ENCODE peak calls at places on chromosomes 2 and 18, in four cellular contexts. K is K562, T is GM12878, X is HL-60. Z is an unnamed sample.
A peak's percentile ranks its signal among the peaks of the same experiment; 100 is the strongest.

GRCh38 chr2:48943436-48943835 is 187.9 kb upstream of the LHCGR start:
- DNase-seq in T (no peak), X (no peak), K (no peak), Z (no peak)

GRCh38 chr2:9108210-9108967 is 98.2 kb upstream of the ASAP2 start:
- DNase-seq in K (no peak), T (no peak), X (no peak), Z (no peak)

GRCh38 chr2:166637051-166637450 is 143.0 kb upstream of the SCN7A start:
- DNase-seq in X (no peak), K (no peak), T (no peak), Z (no peak)

GRCh38 chr2:16396171-16396570 is 269.5 kb downstream of the CYRIA start:
- DNase-seq in K (no peak), T (no peak), X (no peak), Z (no peak)

GRCh38 chr2:234422895-234423505 is 73.9 kb downstream of the ARL4C start:
- DNase-seq in X (no peak), K (no peak), T (no peak), Z (no peak)

GRCh38 chr2:217220228-217221013 is 360.6 kb upstream of the TNP1 start:
- DNase-seq in T (no peak), K (no peak), X (peak; percentile 95), Z (no peak)

GRCh38 chr2:199760574-199760973 is 90.4 kb downstream of the FTCDNL1 start:
- DNase-seq in K (no peak), T (no peak), X (no peak), Z (no peak)

GRCh38 chr18:36929601-36930000 is 100.7 kb downstream of the KIAA1328 start:
- DNase-seq in K (no peak), T (no peak), X (no peak), Z (no peak)

GRCh38 chr18:28163201-28163778 is 13.6 kb downstream of the CDH2 start:
- DNase-seq in T (no peak), K (no peak), X (no peak), Z (no peak)

GRCh38 chr2:171964328-171964727 is 35.4 kb upstream of the METAP1D start:
- DNase-seq in K (no peak), X (no peak), T (no peak), Z (no peak)

GRCh38 chr2:8197825-8198224 is 484.0 kb upstream of the ID2 start:
- DNase-seq in T (no peak), K (no peak), X (no peak), Z (no peak)

GRCh38 chr2:239152916-239153305 is 247.9 kb downstream of the HDAC4 start:
- DNase-seq in X (no peak), T (no peak), K (no peak), Z (no peak)

GRCh38 chr2:7738596-7738995 is 821.4 kb downstream of the RNF144A start:
- DNase-seq in T (no peak), X (no peak), K (no peak), Z (no peak)

GRCh38 chr2:178592655-178593054 is 112.4 kb downstream of the PLEKHA3 start:
- DNase-seq in X (no peak), K (no peak), T (no peak), Z (no peak)

GRCh38 chr2:37477921-37478320 is 133.5 kb downstream of the QPCT start:
- DNase-seq in K (no peak), X (no peak), T (no peak), Z (no peak)

GRCh38 chr2:43925431-43925830 is 70.4 kb downstream of the LRPPRC start:
- DNase-seq in K (no peak), T (no peak), X (no peak), Z (no peak)

GRCh38 chr2:152548111-152548875 is 169.0 kb downstream of the PRPF40A start:
- DNase-seq in K (no peak), T (no peak), X (no peak), Z (no peak)

GRCh38 chr2:152543717-152544116 is 173.5 kb downstream of the PRPF40A start:
- DNase-seq in T (no peak), X (no peak), K (no peak), Z (no peak)

GRCh38 chr2:152544626-152545025 is 172.6 kb downstream of the PRPF40A start:
- DNase-seq in X (no peak), K (no peak), T (no peak), Z (no peak)

GRCh38 chr2:152548996-152549395 is 168.3 kb downstream of the PRPF40A start:
- DNase-seq in K (no peak), X (no peak), T (no peak), Z (no peak)

DNA sequence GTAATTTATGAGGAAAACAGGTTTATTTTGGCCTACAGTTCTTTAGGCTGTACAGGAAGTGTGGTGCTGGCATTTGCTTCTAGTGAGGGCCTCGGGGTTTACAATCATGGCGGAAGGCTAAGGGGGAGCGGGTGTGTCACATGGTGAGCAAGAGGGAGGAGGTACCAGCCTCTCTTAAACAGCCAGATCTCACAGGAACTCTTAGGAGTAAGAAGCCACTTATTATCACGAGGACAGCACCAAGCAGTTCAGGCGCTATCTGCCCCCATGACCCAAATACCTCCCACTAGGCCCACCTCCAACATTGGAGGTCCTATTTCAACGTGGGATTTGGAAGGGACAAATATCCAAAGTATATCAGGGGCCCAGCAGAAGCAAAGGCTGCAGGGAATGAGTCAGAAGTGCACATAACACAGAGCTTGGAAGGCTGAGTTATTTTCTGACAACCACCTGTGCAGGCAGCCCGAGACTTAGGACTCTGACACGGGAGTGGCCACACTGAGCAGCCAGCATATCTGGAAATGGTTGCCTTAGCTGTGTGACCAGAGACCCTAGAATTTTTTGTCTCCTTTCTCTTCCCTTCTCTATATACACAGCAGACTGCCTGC is 170.9 kb downstream of the PRPF40A start:
- DNase-seq in X (no peak), K (no peak), T (no peak), Z (no peak)
- TF ChIP-seq SPI1 in X (no peak), K (no peak), T (no peak), Z (no peak)

GRCh38 chr18:76336241-76336640 is 158.8 kb downstream of the ZNF516 start:
- DNase-seq in K (no peak), X (no peak), T (no peak), Z (no peak)
- TF ChIP-seq SPI1 in K (no peak), X (no peak), T (no peak), Z (no peak)

DNA sequence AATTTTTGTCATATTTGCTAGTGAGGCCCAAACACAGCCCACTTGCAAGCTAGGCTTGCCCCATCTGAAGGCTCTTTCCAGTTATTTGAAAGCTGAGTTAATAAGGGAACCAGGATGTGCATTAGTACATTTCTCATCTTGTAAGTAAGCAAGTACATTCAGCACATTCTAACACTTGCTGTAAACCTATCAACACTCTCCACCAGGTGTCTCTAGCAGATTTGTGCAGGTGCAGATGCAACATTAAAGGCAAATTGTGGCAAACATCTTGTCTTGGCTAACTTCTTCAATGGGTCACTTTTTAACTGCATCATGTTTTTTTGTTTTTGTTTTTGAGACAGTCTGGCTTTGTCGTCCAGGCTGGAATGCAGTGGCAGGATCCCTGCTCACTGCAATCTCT is 25.3 kb upstream of the MFSD6 start:
- DNase-seq in K (peak; percentile 23), X (no peak), T (peak; percentile 43), Z (peak; percentile 39)
- TF ChIP-seq SPI1 in K (no peak), X (no peak), T (no peak), Z (no peak)

GRCh38 chr2:72207334-72207733 is 59.7 kb upstream of the CYP26B1 start:
- DNase-seq in K (no peak), T (no peak), X (no peak), Z (no peak)

GRCh38 chr2:72211359-72211758 is 63.7 kb upstream of the CYP26B1 start:
- DNase-seq in X (no peak), K (no peak), T (no peak), Z (no peak)

GRCh38 chr2:72205546-72205863 is 57.8 kb upstream of the CYP26B1 start:
- DNase-seq in K (no peak), X (no peak), T (no peak), Z (no peak)

GRCh38 chr2:72210470-72210869 is 62.8 kb upstream of the CYP26B1 start:
- DNase-seq in X (no peak), T (no peak), K (no peak), Z (no peak)

DNA sequence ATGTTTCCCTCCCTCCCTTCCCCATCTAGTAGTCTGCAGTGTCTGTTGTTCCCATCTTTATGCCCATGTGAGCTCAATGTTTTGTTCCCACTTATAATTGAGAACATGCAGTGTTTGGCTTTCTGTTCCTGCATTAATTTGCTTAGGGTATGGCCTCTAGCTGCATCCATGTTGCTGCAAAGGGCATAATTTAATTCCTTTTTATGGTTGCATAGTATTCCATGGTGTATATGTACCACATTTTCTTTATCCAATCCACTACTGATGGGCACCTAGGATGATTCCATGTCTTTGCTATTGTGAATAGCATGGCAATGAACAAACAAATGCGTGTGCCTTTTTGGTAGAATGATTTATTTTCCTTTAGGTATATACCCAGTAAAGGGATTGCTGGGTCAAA is 60.6 kb upstream of the CYP26B1 start:
- DNase-seq in T (no peak), X (no peak), K (no peak), Z (no peak)
- TF ChIP-seq SPI1 in T (no peak), X (no peak), K (no peak), Z (no peak)

DNA sequence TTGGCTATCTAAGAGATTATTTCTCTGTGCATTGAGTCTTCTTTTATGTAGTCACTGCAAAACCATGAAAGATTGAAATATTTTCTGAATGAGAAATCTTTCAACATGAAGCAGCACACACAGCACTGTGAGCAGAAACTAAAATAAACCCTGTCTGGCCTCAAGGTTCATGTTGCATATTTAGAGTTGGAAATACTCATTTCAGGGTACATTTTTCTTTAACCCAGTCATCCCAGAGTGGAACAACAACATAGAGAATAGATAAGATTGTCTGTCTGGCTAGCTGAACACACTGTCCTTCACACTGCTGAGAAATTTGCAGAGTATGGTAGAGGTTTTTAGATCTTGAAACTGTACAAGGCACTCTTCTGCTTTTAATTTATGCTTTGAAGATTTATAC is 24.8 kb upstream of the FN1 start:
- DNase-seq in T (no peak), K (no peak), X (no peak), Z (no peak)
- TF ChIP-seq SPI1 in T (no peak), K (no peak), X (no peak), Z (no peak)

GRCh38 chr2:237866119-237866621 is 6.7 kb downstream of the RAMP1 start:
- DNase-seq in T (no peak), K (no peak), X (no peak), Z (no peak)
- TF ChIP-seq SPI1 in T (no peak), K (no peak), X (no peak), Z (no peak)

DNA sequence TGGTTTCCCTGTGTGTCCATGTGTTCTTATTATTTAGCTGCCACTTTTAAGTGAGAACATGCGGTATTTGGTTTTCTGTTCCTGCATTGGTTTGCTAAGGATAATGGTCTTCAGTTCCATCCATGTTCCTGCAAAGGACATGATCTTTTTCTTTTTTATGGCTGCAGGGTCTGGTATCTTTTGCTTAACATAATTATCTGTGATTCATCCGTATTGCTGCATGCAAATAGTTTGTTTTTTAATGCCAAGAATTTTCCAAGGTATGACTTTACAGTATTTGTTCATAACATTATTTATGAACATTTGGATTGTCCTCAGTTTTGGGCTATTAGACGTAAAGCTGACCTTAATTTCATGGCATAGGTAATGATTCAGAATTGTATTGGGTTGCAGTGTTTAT is 17.8 kb downstream of the GIGYF2 start:
- DNase-seq in K (no peak), X (no peak), T (no peak), Z (no peak)
- TF ChIP-seq SPI1 in K (no peak), X (no peak), T (no peak), Z (no peak)

Z was measured in GM12891.